ENCODE peak calls at places on chromosome 14, in eight cellular contexts. One of them, this sample, is unnamed.

GRCh38 chr14:94041551-94042346 is 15.6 kb downstream of the OTUB2 start:
- DNase-seq in dorsolateral prefrontal cortex: no peak
- DNase-seq in left ventricle myocardium inferior: peak; percentile 64
- DNase-seq in stomach: peak; percentile 54
- DNase-seq in PC-3: no peak
- DNase-seq in GM23248: peak; percentile 89
- DNase-seq in OCI-LY7: no peak
- DNase-seq in CD8-positive, alpha-beta T cell: no peak
- DNase-seq in this sample: no peak

GRCh38 chr14:51957950-51958349 is 31.4 kb upstream of the RTRAF start:
- DNase-seq in dorsolateral prefrontal cortex: no peak
- DNase-seq in left ventricle myocardium inferior: no peak
- DNase-seq in stomach: no peak
- DNase-seq in PC-3: no peak
- DNase-seq in GM23248: peak; percentile 19
- DNase-seq in OCI-LY7: no peak
- DNase-seq in CD8-positive, alpha-beta T cell: no peak
- DNase-seq in this sample: no peak

GRCh38 chr14:55267816-55268215 is 3.4 kb upstream of the FBXO34 start:
- DNase-seq in dorsolateral prefrontal cortex: no peak
- DNase-seq in left ventricle myocardium inferior: no peak
- DNase-seq in stomach: no peak
- DNase-seq in PC-3: no peak
- DNase-seq in GM23248: peak; percentile 13
- DNase-seq in OCI-LY7: no peak
- DNase-seq in CD8-positive, alpha-beta T cell: no peak
- DNase-seq in this sample: no peak

GRCh38 chr14:99752486-99753121 is 40.6 kb upstream of the EML1 start:
- DNase-seq in dorsolateral prefrontal cortex: no peak
- DNase-seq in left ventricle myocardium inferior: peak; percentile 13
- DNase-seq in stomach: no peak
- DNase-seq in PC-3: peak; percentile 81
- DNase-seq in GM23248: peak; percentile 89
- DNase-seq in OCI-LY7: no peak
- DNase-seq in CD8-positive, alpha-beta T cell: no peak
- DNase-seq in this sample: peak; percentile 52

GRCh38 chr14:72503271-72503670 is 390.6 kb downstream of the DPF3 start:
- DNase-seq in dorsolateral prefrontal cortex: no peak
- DNase-seq in left ventricle myocardium inferior: no peak
- DNase-seq in stomach: no peak
- DNase-seq in PC-3: no peak
- DNase-seq in GM23248: no peak
- DNase-seq in OCI-LY7: no peak
- DNase-seq in CD8-positive, alpha-beta T cell: no peak
- DNase-seq in this sample: no peak

GRCh38 chr14:55074662-55075061 is 23.2 kb downstream of the MAPK1IP1L start:
- DNase-seq in dorsolateral prefrontal cortex: no peak
- DNase-seq in left ventricle myocardium inferior: no peak
- DNase-seq in stomach: no peak
- DNase-seq in PC-3: no peak
- DNase-seq in GM23248: peak; percentile 56
- DNase-seq in OCI-LY7: peak; percentile 43
- DNase-seq in CD8-positive, alpha-beta T cell: no peak
- DNase-seq in this sample: no peak

GRCh38 chr14:43338713-43339112 is 1168.4 kb downstream of the FSCB start:
- DNase-seq in dorsolateral prefrontal cortex: no peak
- DNase-seq in left ventricle myocardium inferior: no peak
- DNase-seq in stomach: no peak
- DNase-seq in PC-3: no peak
- DNase-seq in GM23248: no peak
- DNase-seq in OCI-LY7: no peak
- DNase-seq in CD8-positive, alpha-beta T cell: no peak
- DNase-seq in this sample: no peak

GRCh38 chr14:55245657-55246268 is 25.5 kb upstream of the FBXO34 start:
- DNase-seq in dorsolateral prefrontal cortex: no peak
- DNase-seq in left ventricle myocardium inferior: no peak
- DNase-seq in stomach: no peak
- DNase-seq in PC-3: peak; percentile 76
- DNase-seq in GM23248: peak; percentile 55
- DNase-seq in OCI-LY7: peak; percentile 33
- DNase-seq in CD8-positive, alpha-beta T cell: peak; percentile 32
- DNase-seq in this sample: no peak

GRCh38 chr14:100543471-100544455 is 43.5 kb downstream of the BEGAIN start:
- DNase-seq in dorsolateral prefrontal cortex: no peak
- DNase-seq in left ventricle myocardium inferior: no peak
- DNase-seq in stomach: no peak
- DNase-seq in PC-3: no peak
- DNase-seq in GM23248: no peak
- DNase-seq in OCI-LY7: no peak
- DNase-seq in CD8-positive, alpha-beta T cell: no peak
- DNase-seq in this sample: no peak

GRCh38 chr14:65414961-65415589 is 2.5 kb downstream of the FUT8 start:
- DNase-seq in dorsolateral prefrontal cortex: no peak
- DNase-seq in left ventricle myocardium inferior: no peak
- DNase-seq in stomach: no peak
- DNase-seq in PC-3: peak; percentile 57
- DNase-seq in GM23248: peak; percentile 80
- DNase-seq in OCI-LY7: peak; percentile 64
- DNase-seq in CD8-positive, alpha-beta T cell: no peak
- DNase-seq in this sample: no peak

GRCh38 chr14:24887623-24888304 is 162.2 kb downstream of the STXBP6 start:
- DNase-seq in dorsolateral prefrontal cortex: no peak
- DNase-seq in left ventricle myocardium inferior: no peak
- DNase-seq in stomach: no peak
- DNase-seq in PC-3: no peak
- DNase-seq in GM23248: peak; percentile 12
- DNase-seq in OCI-LY7: no peak
- DNase-seq in CD8-positive, alpha-beta T cell: no peak
- DNase-seq in this sample: no peak

GRCh38 chr14:91090733-91091132 is 23.1 kb upstream of the DGLUCY start:
- DNase-seq in dorsolateral prefrontal cortex: no peak
- DNase-seq in left ventricle myocardium inferior: no peak
- DNase-seq in stomach: no peak
- DNase-seq in PC-3: no peak
- DNase-seq in GM23248: no peak
- DNase-seq in OCI-LY7: no peak
- DNase-seq in CD8-positive, alpha-beta T cell: no peak
- DNase-seq in this sample: no peak

GRCh38 chr14:22400590-22401259 is 188.3 kb downstream of the DAD1 start:
- DNase-seq in dorsolateral prefrontal cortex: no peak
- DNase-seq in left ventricle myocardium inferior: no peak
- DNase-seq in stomach: no peak
- DNase-seq in PC-3: no peak
- DNase-seq in GM23248: peak; percentile 22
- DNase-seq in OCI-LY7: no peak
- DNase-seq in CD8-positive, alpha-beta T cell: no peak
- DNase-seq in this sample: no peak

GRCh38 chr14:48398675-48399282 is 723.4 kb upstream of the MDGA2 start:
- DNase-seq in dorsolateral prefrontal cortex: no peak
- DNase-seq in left ventricle myocardium inferior: no peak
- DNase-seq in stomach: no peak
- DNase-seq in PC-3: peak; percentile 86
- DNase-seq in GM23248: peak; percentile 45
- DNase-seq in OCI-LY7: peak; percentile 58
- DNase-seq in CD8-positive, alpha-beta T cell: no peak
- DNase-seq in this sample: no peak

GRCh38 chr14:63677891-63678379 is 36.3 kb upstream of the WDR89 start:
- DNase-seq in dorsolateral prefrontal cortex: no peak
- DNase-seq in left ventricle myocardium inferior: no peak
- DNase-seq in stomach: no peak
- DNase-seq in PC-3: peak; percentile 96
- DNase-seq in GM23248: peak; percentile 63
- DNase-seq in OCI-LY7: no peak
- DNase-seq in CD8-positive, alpha-beta T cell: no peak
- DNase-seq in this sample: no peak

GRCh38 chr14:104373055-104373854 is 206.3 kb upstream of the C14orf180 start:
- DNase-seq in dorsolateral prefrontal cortex: no peak
- DNase-seq in left ventricle myocardium inferior: no peak
- DNase-seq in stomach: no peak
- DNase-seq in PC-3: no peak
- DNase-seq in GM23248: no peak
- DNase-seq in OCI-LY7: no peak
- DNase-seq in CD8-positive, alpha-beta T cell: no peak
- DNase-seq in this sample: no peak

GRCh38 chr14:102986810-102987579 is 64.5 kb downstream of the AMN start:
- DNase-seq in dorsolateral prefrontal cortex: no peak
- DNase-seq in left ventricle myocardium inferior: no peak
- DNase-seq in stomach: no peak
- DNase-seq in PC-3: peak; percentile 76
- DNase-seq in GM23248: peak; percentile 23
- DNase-seq in OCI-LY7: no peak
- DNase-seq in CD8-positive, alpha-beta T cell: no peak
- DNase-seq in this sample: no peak
- H3K27ac ChIP-seq in dorsolateral prefrontal cortex: peak overlapping the region; percentile 74
- H3K27ac ChIP-seq in left ventricle myocardium inferior: no peak overlapping the region
- H3K27ac ChIP-seq in stomach: no peak overlapping the region
- H3K27ac ChIP-seq in PC-3: peak overlapping the region; percentile 60
- H3K27ac ChIP-seq in GM23248: peak overlapping the region; percentile 10
- H3K27ac ChIP-seq in OCI-LY7: no peak overlapping the region
- H3K27ac ChIP-seq in CD8-positive, alpha-beta T cell: no peak overlapping the region
- H3K27ac ChIP-seq in this sample: no peak overlapping the region

GRCh38 chr14:75427126-75427481 is 718 bp upstream of the JDP2 start:
- DNase-seq in dorsolateral prefrontal cortex: no peak
- DNase-seq in left ventricle myocardium inferior: peak; percentile 38
- DNase-seq in stomach: no peak
- DNase-seq in PC-3: no peak
- DNase-seq in GM23248: no peak
- DNase-seq in OCI-LY7: peak; percentile 49
- DNase-seq in CD8-positive, alpha-beta T cell: no peak
- DNase-seq in this sample: peak; percentile 47

GRCh38 chr14:75427482-75428229 is at the start of gene JDP2:
- DNase-seq in dorsolateral prefrontal cortex: peak; percentile 75
- DNase-seq in left ventricle myocardium inferior: peak; percentile 97
- DNase-seq in stomach: peak; percentile 92
- DNase-seq in PC-3: peak; percentile 37
- DNase-seq in GM23248: peak; percentile 92
- DNase-seq in OCI-LY7: peak; percentile 80
- DNase-seq in CD8-positive, alpha-beta T cell: peak; percentile 48
- DNase-seq in this sample: peak; percentile 95

GRCh38 chr14:75425443-75425842 is 2.4 kb upstream of the JDP2 start:
- DNase-seq in dorsolateral prefrontal cortex: no peak
- DNase-seq in left ventricle myocardium inferior: no peak
- DNase-seq in stomach: no peak
- DNase-seq in PC-3: no peak
- DNase-seq in GM23248: no peak
- DNase-seq in OCI-LY7: no peak
- DNase-seq in CD8-positive, alpha-beta T cell: no peak
- DNase-seq in this sample: no peak

GRCh38 chr14:75428230-75429104 is 645 bp downstream of the JDP2 start:
- DNase-seq in dorsolateral prefrontal cortex: no peak
- DNase-seq in left ventricle myocardium inferior: peak; percentile 63
- DNase-seq in stomach: peak; percentile 51
- DNase-seq in PC-3: no peak
- DNase-seq in GM23248: peak; percentile 73
- DNase-seq in OCI-LY7: peak; percentile 45
- DNase-seq in CD8-positive, alpha-beta T cell: no peak
- DNase-seq in this sample: peak; percentile 68

DNA sequence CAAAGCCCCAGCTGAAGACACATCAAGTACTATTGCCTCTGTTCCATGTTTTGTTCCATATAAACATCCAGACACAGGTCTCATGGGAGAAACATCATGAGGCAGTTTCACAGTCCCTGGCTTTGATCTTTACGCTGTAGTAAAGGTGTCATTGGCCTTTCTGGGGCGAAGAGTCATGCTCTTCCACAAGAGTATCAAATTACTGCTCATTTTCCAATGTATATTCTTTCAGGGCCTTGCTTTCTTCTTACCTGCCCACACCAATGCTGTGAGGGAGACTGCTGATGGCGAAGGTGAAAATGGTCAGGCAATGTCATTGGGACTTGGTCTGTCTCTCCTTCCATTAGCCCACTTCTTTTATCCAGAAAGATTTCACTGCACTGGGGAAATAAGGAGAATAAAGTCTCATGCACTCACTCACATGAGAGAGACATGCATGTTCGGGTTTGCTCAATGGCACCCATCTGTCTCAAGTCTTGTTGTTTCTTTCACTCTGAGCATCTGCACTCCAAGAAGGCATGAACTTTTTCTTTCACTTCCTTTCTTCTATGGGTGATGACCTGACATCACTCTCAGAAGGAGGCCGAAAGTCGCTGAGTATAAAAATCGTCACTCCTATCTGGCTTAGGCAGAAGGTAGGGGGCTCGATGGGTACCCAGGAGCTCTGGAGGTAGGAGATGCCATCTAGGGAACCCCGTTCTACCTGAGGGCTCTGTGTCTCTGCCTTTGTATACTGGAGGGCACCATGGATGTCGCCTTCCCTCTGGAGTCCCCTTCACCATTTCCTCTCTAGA is 1.3 kb upstream of the JDP2 start:
- DNase-seq in dorsolateral prefrontal cortex: no peak
- DNase-seq in left ventricle myocardium inferior: no peak
- DNase-seq in stomach: no peak
- DNase-seq in PC-3: no peak
- DNase-seq in GM23248: no peak
- DNase-seq in OCI-LY7: peak; percentile 85
- DNase-seq in CD8-positive, alpha-beta T cell: no peak
- DNase-seq in this sample: no peak
- H3K27ac ChIP-seq in dorsolateral prefrontal cortex: peak overlapping the region; percentile 83
- H3K27ac ChIP-seq in left ventricle myocardium inferior: peak overlapping the region; percentile 96
- H3K27ac ChIP-seq in stomach: peak overlapping the region; percentile 91
- H3K27ac ChIP-seq in PC-3: no peak overlapping the region
- H3K27ac ChIP-seq in GM23248: no peak overlapping the region
- H3K27ac ChIP-seq in OCI-LY7: peak overlapping the region; percentile 77
- H3K27ac ChIP-seq in CD8-positive, alpha-beta T cell: no peak overlapping the region
- H3K27ac ChIP-seq in this sample: peak overlapping the region; percentile 80

DNA sequence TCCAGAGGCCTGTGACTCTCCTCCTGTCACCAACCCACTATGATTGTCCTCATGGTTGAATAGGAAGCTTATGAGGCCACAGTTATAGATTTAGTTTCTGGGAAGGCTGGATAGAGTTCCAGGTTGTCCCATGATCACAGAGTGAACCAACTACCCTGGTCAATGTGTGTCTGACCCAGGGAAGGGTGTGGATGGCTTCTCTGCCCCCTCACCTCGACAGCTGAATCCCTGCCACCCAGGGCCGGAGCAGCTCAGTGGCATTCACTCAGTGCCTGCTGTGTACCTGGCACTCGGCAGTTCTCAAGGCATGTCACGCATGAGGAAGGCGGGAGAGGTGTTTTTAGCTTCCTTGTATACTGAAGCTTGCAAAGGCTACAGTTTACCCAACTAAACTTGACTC is 43.2 kb downstream of the JDP2 start:
- DNase-seq in dorsolateral prefrontal cortex: no peak
- DNase-seq in left ventricle myocardium inferior: no peak
- DNase-seq in stomach: peak; percentile 32
- DNase-seq in PC-3: no peak
- DNase-seq in GM23248: no peak
- DNase-seq in OCI-LY7: no peak
- DNase-seq in CD8-positive, alpha-beta T cell: no peak
- DNase-seq in this sample: peak; percentile 38
- H3K27ac ChIP-seq in dorsolateral prefrontal cortex: no peak overlapping the region
- H3K27ac ChIP-seq in left ventricle myocardium inferior: no peak overlapping the region
- H3K27ac ChIP-seq in stomach: peak overlapping the region; percentile 51
- H3K27ac ChIP-seq in PC-3: no peak overlapping the region
- H3K27ac ChIP-seq in GM23248: no peak overlapping the region
- H3K27ac ChIP-seq in OCI-LY7: peak overlapping the region; percentile 98
- H3K27ac ChIP-seq in CD8-positive, alpha-beta T cell: no peak overlapping the region
- H3K27ac ChIP-seq in this sample: no peak overlapping the region

DNA sequence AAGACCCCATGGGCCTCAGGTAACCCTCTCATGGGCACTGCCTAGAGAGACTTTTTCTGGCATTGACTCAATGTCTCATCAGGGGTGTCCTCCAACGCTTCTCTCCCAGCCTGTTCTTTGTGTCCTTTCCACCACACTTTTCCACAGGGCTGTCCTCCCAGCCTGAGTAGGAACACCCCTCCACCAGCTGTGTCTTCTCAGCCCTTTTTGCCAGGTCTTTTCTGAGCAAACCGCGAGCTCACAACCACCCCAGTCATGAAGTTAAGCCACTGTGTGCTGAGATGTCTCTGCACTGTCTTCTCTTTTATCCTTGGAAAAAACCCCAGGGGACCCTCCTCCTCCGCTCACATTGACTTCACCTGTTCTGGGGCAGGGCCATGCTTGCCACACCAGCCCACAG is 50.2 kb upstream of the PNMA1 start:
- DNase-seq in dorsolateral prefrontal cortex: no peak
- DNase-seq in left ventricle myocardium inferior: no peak
- DNase-seq in stomach: no peak
- DNase-seq in PC-3: no peak
- DNase-seq in GM23248: no peak
- DNase-seq in OCI-LY7: no peak
- DNase-seq in CD8-positive, alpha-beta T cell: no peak
- DNase-seq in this sample: no peak
- H3K27ac ChIP-seq in dorsolateral prefrontal cortex: peak overlapping the region; percentile 54
- H3K27ac ChIP-seq in left ventricle myocardium inferior: peak overlapping the region; percentile 100
- H3K27ac ChIP-seq in stomach: peak overlapping the region; percentile 100
- H3K27ac ChIP-seq in PC-3: no peak overlapping the region
- H3K27ac ChIP-seq in GM23248: no peak overlapping the region
- H3K27ac ChIP-seq in OCI-LY7: peak overlapping the region; percentile 57
- H3K27ac ChIP-seq in CD8-positive, alpha-beta T cell: no peak overlapping the region
- H3K27ac ChIP-seq in this sample: peak overlapping the region; percentile 85